ENCODE peak calls at places on chromosomes 11 and 22, in nine cellular contexts. P is heart left ventricle, Z is IMR-90, W is stomach, Q is body of pancreas, F is fibroblast of lung, R is lower lobe of right lung, G is PC-9, Y is MM.1S. H is an unnamed sample.

GRCh38 chr11:64833198-64833502 is 11.3 kb downstream of the CDC42BPG start:
- DNase-seq in P (no peak), Z (no peak), W (no peak), Q (no peak), F (no peak), R (no peak), G (no peak), Y (no peak), H (peak; percentile 61)

GRCh38 chr22:33300165-33300564 is 242.0 kb upstream of the SYN3 start:
- DNase-seq in P (no peak), Z (no peak), W (no peak), Q (no peak), F (no peak), R (no peak), G (no peak), Y (no peak), H (no peak)

GRCh38 chr11:288328-289144 is at the start of gene PGGHG:
- DNase-seq in P (peak; percentile 94), Z (no peak), W (peak; percentile 84), Q (peak; percentile 86), F (no peak), R (peak; percentile 90), G (peak; percentile 76), Y (peak; percentile 49), H (peak; percentile 91)

GRCh38 chr11:76119032-76119431 is 87.3 kb downstream of the WNT11 start:
- DNase-seq in P (no peak), Z (no peak), W (no peak), Q (peak; percentile 22), F (no peak), R (no peak), G (no peak), Y (no peak), H (no peak)

GRCh38 chr22:36022162-36022561 is 6.5 kb downstream of the RBFOX2 start:
- DNase-seq in P (no peak), Z (peak; percentile 90), W (no peak), Q (no peak), F (peak; percentile 87), R (no peak), G (no peak), Y (peak; percentile 38), H (no peak)

GRCh38 chr22:26835929-26836528 is 178.6 kb downstream of the MIAT start:
- DNase-seq in P (no peak), Z (peak; percentile 23), W (peak; percentile 36), Q (peak; percentile 51), F (peak; percentile 39), R (no peak), G (peak; percentile 24), Y (peak; percentile 44), H (no peak)

GRCh38 chr11:65415499-65416340 is 6.9 kb upstream of the NEAT1 start:
- DNase-seq in P (peak; percentile 65), Z (no peak), W (no peak), Q (no peak), F (no peak), R (peak; percentile 46), G (no peak), Y (no peak), H (peak; percentile 66)

GRCh38 chr22:40955516-40955915 is 4.3 kb downstream of the RBX1 start:
- DNase-seq in P (no peak), Z (peak; percentile 21), W (no peak), Q (no peak), F (peak; percentile 42), R (no peak), G (no peak), Y (no peak), H (no peak)

GRCh38 chr11:86955674-86956522 is 703 bp upstream of the FZD4 start:
- DNase-seq in P (peak; percentile 93), Z (peak; percentile 61), W (peak; percentile 89), Q (peak; percentile 87), F (peak; percentile 66), R (peak; percentile 86), G (peak; percentile 88), Y (peak; percentile 69), H (peak; percentile 92)

GRCh38 chr11:121521145-121522042 is 68.6 kb upstream of the SORL1-AS1 start:
- DNase-seq in P (no peak), Z (peak; percentile 8), W (no peak), Q (no peak), F (no peak), R (no peak), G (no peak), Y (no peak), H (no peak)

GRCh38 chr22:22045576-22046335 is 63.2 kb upstream of the TOP3B start:
- DNase-seq in P (no peak), Z (no peak), W (no peak), Q (no peak), F (no peak), R (no peak), G (no peak), Y (no peak), H (no peak)

GRCh38 chr11:86484795-86485166 is 110.1 kb downstream of the CCDC81 start:
- DNase-seq in P (no peak), Z (no peak), W (no peak), Q (no peak), F (no peak), R (no peak), G (no peak), Y (no peak), H (no peak)

GRCh38 chr11:18254781-18255361 is 6.4 kb upstream of the SAA2 start:
- DNase-seq in P (no peak), Z (no peak), W (no peak), Q (no peak), F (no peak), R (no peak), G (no peak), Y (no peak), H (no peak)

GRCh38 chr11:18248561-18248960 is at the start of gene SAA2:
- DNase-seq in P (no peak), Z (no peak), W (no peak), Q (no peak), F (no peak), R (no peak), G (no peak), Y (no peak), H (no peak)

GRCh38 chr11:18253778-18254338 is 5.4 kb upstream of the SAA2 start:
- DNase-seq in P (no peak), Z (no peak), W (no peak), Q (no peak), F (no peak), R (no peak), G (no peak), Y (no peak), H (no peak)

DNA sequence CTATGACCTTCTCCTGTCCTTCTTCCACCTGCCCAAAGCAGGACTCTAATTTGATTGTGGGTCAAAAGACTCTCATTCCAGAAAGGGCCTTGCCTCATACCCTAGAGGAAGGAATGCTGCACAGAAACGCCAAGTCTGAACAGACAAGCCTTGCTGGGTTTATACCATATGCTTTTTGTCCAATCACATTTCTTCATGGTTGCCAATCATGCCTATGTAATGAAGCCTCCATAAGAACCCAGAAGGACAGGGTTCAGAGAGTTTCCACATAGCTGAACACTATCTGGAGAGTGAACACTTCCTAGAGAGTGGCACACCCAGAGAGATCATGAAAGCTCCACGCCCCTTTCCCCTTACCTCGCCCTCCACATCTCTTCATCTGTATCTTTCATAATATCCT is 4.8 kb upstream of the SAA2 start:
- DNase-seq in P (no peak), Z (no peak), W (no peak), Q (no peak), F (no peak), R (no peak), G (no peak), Y (no peak), H (no peak)
- TF ChIP-seq CTCF in P (no peak), Z (no peak), W (no peak), Q (no peak), F (no peak), R (no peak), G (peak; percentile 40), Y (no peak), H (no peak)

GRCh38 chr22:47284360-47284759 is 521.9 kb downstream of the TBC1D22A start:
- DNase-seq in P (no peak), Z (no peak), W (no peak), Q (no peak), F (no peak), R (no peak), G (no peak), Y (no peak), H (no peak)

GRCh38 chr22:47283616-47284270 is 521.3 kb downstream of the TBC1D22A start:
- DNase-seq in P (no peak), Z (no peak), W (no peak), Q (no peak), F (no peak), R (no peak), G (no peak), Y (no peak), H (peak; percentile 54)

GRCh38 chr22:47281126-47282106 is 519.0 kb downstream of the TBC1D22A start:
- DNase-seq in P (no peak), Z (peak; percentile 41), W (no peak), Q (no peak), F (no peak), R (no peak), G (no peak), Y (no peak), H (no peak)

GRCh38 chr22:47282851-47283250 is 520.4 kb downstream of the TBC1D22A start:
- DNase-seq in P (no peak), Z (no peak), W (no peak), Q (no peak), F (no peak), R (no peak), G (no peak), Y (no peak), H (no peak)

GRCh38 chr22:47282366-47282765 is 519.9 kb downstream of the TBC1D22A start:
- DNase-seq in P (no peak), Z (no peak), W (no peak), Q (no peak), F (no peak), R (no peak), G (no peak), Y (no peak), H (peak; percentile 63)
- H3K9me3 ChIP-seq in P (no peaks in the 10 kb centered on the region), Z (peaks cover 2% of the 10 kb centered on the region), W (no peaks in the 10 kb centered on the region), Q (no peaks in the 10 kb centered on the region), F (no peaks in the 10 kb centered on the region), R (no peaks in the 10 kb centered on the region), G (no peaks in the 10 kb centered on the region), Y (no peaks in the 10 kb centered on the region), H (no peaks in the 10 kb centered on the region)

GRCh38 chr11:60891103-60891741 is 15.2 kb downstream of the PRPF19 start:
- DNase-seq in P (peak; percentile 74), Z (peak; percentile 23), W (peak; percentile 50), Q (no peak), F (peak; percentile 36), R (no peak), G (no peak), Y (no peak), H (no peak)
- H3K4me3 ChIP-seq in P (no peak overlapping the region), Z (no peak overlapping the region), W (no peak overlapping the region), Q (no peak overlapping the region), F (no peak overlapping the region), R (no peak overlapping the region), G (no peak overlapping the region), Y (no peak overlapping the region), H (no peak overlapping the region)

GRCh38 chr22:49807780-49808708 is 19.6 kb downstream of the BRD1 start:
- DNase-seq in P (no peak), Z (no peak), W (no peak), Q (no peak), F (no peak), R (peak; percentile 20), G (no peak), Y (no peak), H (no peak)
- TF ChIP-seq CTCF in P (no peak), Z (no peak), W (no peak), Q (no peak), F (no peak), R (no peak), G (no peak), Y (no peak), H (no peak)